ENCODE peak calls at places on chromosomes 6 and 20, in four cellular contexts. Y is stimulated activated CD8-positive, alpha-beta memory T cell treated with anti-CD3 and anti-CD28 coated beads, Interleukin-15, amount 100 ng/mL, for 4 hours; W is brain microvascular endothelial cell; G is mesendoderm. A is an unnamed sample.

GRCh38 chr6:169849396-169849795 is 98.0 kb downstream of the ERMARD start:
- DNase-seq in G (no peak), Y (no peak), W (no peak), A (no peak)

GRCh38 chr6:82017316-82017715 is 230.2 kb downstream of the IBTK start:
- DNase-seq in Y (no peak), G (peak; percentile 86), W (peak; percentile 78), A (peak; percentile 96)

GRCh38 chr6:42450314-42451145 is 1.2 kb downstream of the TRERF1 start:
- DNase-seq in Y (no peak), W (no peak), G (peak; percentile 42), A (peak; percentile 5)

GRCh38 chr6:41503435-41503768 is 42.8 kb upstream of the FOXP4 start:
- DNase-seq in Y (no peak), G (no peak), W (no peak), A (no peak)

GRCh38 chr20:46011631-46012482 is 3.1 kb downstream of the MMP9 start:
- DNase-seq in Y (no peak), W (no peak), G (peak; percentile 95), A (peak; percentile 83)

GRCh38 chr6:129701721-129702455 is 8.1 kb downstream of the ARHGAP18 start:
- DNase-seq in Y (no peak), W (peak; percentile 57), G (no peak), A (peak; percentile 41)

GRCh38 chr6:13929196-13929595 is 4.4 kb downstream of the RNF182 start:
- DNase-seq in W (no peak), G (no peak), Y (no peak), A (no peak)

GRCh38 chr6:22026160-22026678 is 270.6 kb downstream of the PRL start:
- DNase-seq in G (no peak), Y (no peak), W (no peak), A (no peak)

GRCh38 chr6:98833101-98834059 is 994 bp upstream of the POU3F2 start:
- DNase-seq in Y (no peak), W (no peak), G (peak; percentile 68), A (peak; percentile 29)

GRCh38 chr6:27825025-27825823 is 87.0 kb downstream of the OR2B2 start:
- DNase-seq in W (no peak), G (peak; percentile 42), Y (no peak), A (peak; percentile 26)

GRCh38 chr6:143673638-143674037 is 4.1 kb upstream of the PHACTR2 start:
- DNase-seq in W (peak; percentile 32), G (peak; percentile 91), Y (no peak), A (peak; percentile 94)

GRCh38 chr6:105193647-105194046 is 13.8 kb upstream of the POPDC3 start:
- DNase-seq in W (no peak), G (no peak), Y (no peak), A (no peak)

GRCh38 chr20:4813839-4814695 is 92.4 kb downstream of the PRND start:
- DNase-seq in G (peak; percentile 61), Y (peak; percentile 51), W (no peak), A (peak; percentile 61)

GRCh38 chr6:134511984-134512383 is 194.1 kb upstream of the SGK1 start:
- DNase-seq in Y (no peak), G (no peak), W (no peak), A (no peak)

GRCh38 chr6:25057121-25057520 is 121.4 kb upstream of the RIPOR2 start:
- DNase-seq in Y (no peak), W (no peak), G (no peak), A (no peak)

GRCh38 chr6:145233955-145234354 is 501.4 kb downstream of the EPM2A start:
- DNase-seq in W (no peak), G (no peak), Y (no peak), A (no peak)

GRCh38 chr6:144006731-144007454 is 1.2 kb downstream of the PLAGL1 start:
- DNase-seq in Y (no peak), G (peak; percentile 19), W (peak; percentile 56), A (peak; percentile 75)

GRCh38 chr6:53441035-53441493 is 92.3 kb upstream of the ELOVL5 start:
- DNase-seq in W (no peak), Y (no peak), G (no peak), A (peak; percentile 62)

GRCh38 chr6:35474129-35474977 is 6.2 kb downstream of the RPL10A start:
- DNase-seq in G (peak; percentile 29), Y (no peak), W (no peak), A (no peak)

GRCh38 chr6:93341900-93342613 is 77.3 kb downstream of the EPHA7 start:
- DNase-seq in W (no peak), Y (no peak), G (no peak), A (no peak)

GRCh38 chr20:45861157-45862075 is 4.0 kb downstream of the ZSWIM3 start:
- DNase-seq in Y (no peak), W (no peak), G (no peak), A (peak; percentile 37)

GRCh38 chr6:23262864-23263263 is 693.5 kb downstream of the HDGFL1 start:
- DNase-seq in Y (no peak), W (no peak), G (no peak), A (no peak)

GRCh38 chr6:40901322-40902055 is 137.5 kb downstream of the UNC5CL start:
- DNase-seq in G (no peak), Y (no peak), W (no peak), A (no peak)

GRCh38 chr6:37513576-37513975 is 13.9 kb upstream of the CCDC167 start:
- DNase-seq in G (peak; percentile 20), Y (no peak), W (no peak), A (no peak)

GRCh38 chr6:158630944-158631616 is 13.5 kb downstream of the DYNLT1 start:
- DNase-seq in G (no peak), W (peak; percentile 39), Y (no peak), A (no peak)